ENCODE peak calls at places on chromosome 7, in ten cellular contexts. One of them, this sample, is unnamed.

GRCh38 chr7:125406111-125406510 is 476.5 kb upstream of the POT1 start:
- DNase-seq in body of pancreas: no peak
- DNase-seq in lung: no peak
- DNase-seq in fibroblast of mammary gland: no peak
- DNase-seq in hepatocyte: no peak
- DNase-seq in stomach: no peak
- DNase-seq in GM06990: no peak
- DNase-seq in OCI-LY7: no peak
- DNase-seq in AG04450: no peak
- DNase-seq in suprapubic skin: no peak
- DNase-seq in this sample: no peak

GRCh38 chr7:44058759-44059218 is 6.6 kb downstream of the PGAM2 start:
- DNase-seq in body of pancreas: no peak
- DNase-seq in lung: no peak
- DNase-seq in fibroblast of mammary gland: no peak
- DNase-seq in hepatocyte: no peak
- DNase-seq in stomach: no peak
- DNase-seq in GM06990: no peak
- DNase-seq in OCI-LY7: no peak
- DNase-seq in AG04450: no peak
- DNase-seq in suprapubic skin: peak
- DNase-seq in this sample: peak

GRCh38 chr7:7271094-7271874 is 88.9 kb downstream of the C1GALT1 start:
- DNase-seq in body of pancreas: no peak
- DNase-seq in lung: no peak
- DNase-seq in fibroblast of mammary gland: no peak
- DNase-seq in hepatocyte: no peak
- DNase-seq in stomach: no peak
- DNase-seq in GM06990: no peak
- DNase-seq in OCI-LY7: peak
- DNase-seq in AG04450: no peak
- DNase-seq in suprapubic skin: no peak
- DNase-seq in this sample: no peak

GRCh38 chr7:41711283-41712064 is 8.6 kb upstream of the INHBA start:
- DNase-seq in body of pancreas: peak
- DNase-seq in lung: peak
- DNase-seq in fibroblast of mammary gland: peak
- DNase-seq in hepatocyte: peak
- DNase-seq in stomach: peak
- DNase-seq in GM06990: no peak
- DNase-seq in OCI-LY7: peak
- DNase-seq in AG04450: no peak
- DNase-seq in suprapubic skin: no peak
- DNase-seq in this sample: peak

GRCh38 chr7:82818091-82818620 is 344.5 kb downstream of the PCLO start:
- DNase-seq in body of pancreas: no peak
- DNase-seq in lung: no peak
- DNase-seq in fibroblast of mammary gland: no peak
- DNase-seq in hepatocyte: no peak
- DNase-seq in stomach: no peak
- DNase-seq in GM06990: no peak
- DNase-seq in OCI-LY7: no peak
- DNase-seq in AG04450: no peak
- DNase-seq in suprapubic skin: no peak
- DNase-seq in this sample: no peak

GRCh38 chr7:134891262-134892001 is 94.9 kb upstream of the AGBL3 start:
- DNase-seq in body of pancreas: peak
- DNase-seq in lung: peak
- DNase-seq in fibroblast of mammary gland: peak
- DNase-seq in hepatocyte: peak
- DNase-seq in stomach: peak
- DNase-seq in GM06990: no peak
- DNase-seq in OCI-LY7: no peak
- DNase-seq in AG04450: peak
- DNase-seq in suprapubic skin: peak
- DNase-seq in this sample: peak

GRCh38 chr7:79968249-79968648 is 166.4 kb upstream of the GNAI1 start:
- DNase-seq in body of pancreas: no peak
- DNase-seq in lung: no peak
- DNase-seq in fibroblast of mammary gland: no peak
- DNase-seq in hepatocyte: no peak
- DNase-seq in stomach: no peak
- DNase-seq in GM06990: no peak
- DNase-seq in OCI-LY7: no peak
- DNase-seq in AG04450: no peak
- DNase-seq in suprapubic skin: no peak
- DNase-seq in this sample: no peak

GRCh38 chr7:75937958-75938786 is 23.2 kb downstream of the POR start:
- DNase-seq in body of pancreas: peak
- DNase-seq in lung: peak
- DNase-seq in fibroblast of mammary gland: peak
- DNase-seq in hepatocyte: peak
- DNase-seq in stomach: no peak
- DNase-seq in GM06990: no peak
- DNase-seq in OCI-LY7: no peak
- DNase-seq in AG04450: peak
- DNase-seq in suprapubic skin: peak
- DNase-seq in this sample: no peak

GRCh38 chr7:23062452-23062851 is 43.1 kb upstream of the KLHL7 start:
- DNase-seq in body of pancreas: no peak
- DNase-seq in lung: no peak
- DNase-seq in fibroblast of mammary gland: peak
- DNase-seq in hepatocyte: no peak
- DNase-seq in stomach: no peak
- DNase-seq in GM06990: no peak
- DNase-seq in OCI-LY7: no peak
- DNase-seq in AG04450: peak
- DNase-seq in suprapubic skin: no peak
- DNase-seq in this sample: no peak

GRCh38 chr7:64868469-64868868 is 34.6 kb upstream of the ZNF273 start:
- DNase-seq in body of pancreas: no peak
- DNase-seq in lung: peak
- DNase-seq in fibroblast of mammary gland: no peak
- DNase-seq in hepatocyte: peak
- DNase-seq in stomach: peak
- DNase-seq in GM06990: no peak
- DNase-seq in OCI-LY7: no peak
- DNase-seq in AG04450: no peak
- DNase-seq in suprapubic skin: no peak
- DNase-seq in this sample: no peak

GRCh38 chr7:99116151-99116550 is 27.8 kb downstream of the SMURF1 start:
- DNase-seq in body of pancreas: no peak
- DNase-seq in lung: no peak
- DNase-seq in fibroblast of mammary gland: no peak
- DNase-seq in hepatocyte: no peak
- DNase-seq in stomach: no peak
- DNase-seq in GM06990: no peak
- DNase-seq in OCI-LY7: no peak
- DNase-seq in AG04450: no peak
- DNase-seq in suprapubic skin: no peak
- DNase-seq in this sample: no peak

GRCh38 chr7:41003031-41003925 is 699.6 kb downstream of the INHBA start:
- DNase-seq in body of pancreas: no peak
- DNase-seq in lung: peak
- DNase-seq in fibroblast of mammary gland: peak
- DNase-seq in hepatocyte: peak
- DNase-seq in stomach: peak
- DNase-seq in GM06990: no peak
- DNase-seq in OCI-LY7: peak
- DNase-seq in AG04450: no peak
- DNase-seq in suprapubic skin: no peak
- DNase-seq in this sample: peak

DNA sequence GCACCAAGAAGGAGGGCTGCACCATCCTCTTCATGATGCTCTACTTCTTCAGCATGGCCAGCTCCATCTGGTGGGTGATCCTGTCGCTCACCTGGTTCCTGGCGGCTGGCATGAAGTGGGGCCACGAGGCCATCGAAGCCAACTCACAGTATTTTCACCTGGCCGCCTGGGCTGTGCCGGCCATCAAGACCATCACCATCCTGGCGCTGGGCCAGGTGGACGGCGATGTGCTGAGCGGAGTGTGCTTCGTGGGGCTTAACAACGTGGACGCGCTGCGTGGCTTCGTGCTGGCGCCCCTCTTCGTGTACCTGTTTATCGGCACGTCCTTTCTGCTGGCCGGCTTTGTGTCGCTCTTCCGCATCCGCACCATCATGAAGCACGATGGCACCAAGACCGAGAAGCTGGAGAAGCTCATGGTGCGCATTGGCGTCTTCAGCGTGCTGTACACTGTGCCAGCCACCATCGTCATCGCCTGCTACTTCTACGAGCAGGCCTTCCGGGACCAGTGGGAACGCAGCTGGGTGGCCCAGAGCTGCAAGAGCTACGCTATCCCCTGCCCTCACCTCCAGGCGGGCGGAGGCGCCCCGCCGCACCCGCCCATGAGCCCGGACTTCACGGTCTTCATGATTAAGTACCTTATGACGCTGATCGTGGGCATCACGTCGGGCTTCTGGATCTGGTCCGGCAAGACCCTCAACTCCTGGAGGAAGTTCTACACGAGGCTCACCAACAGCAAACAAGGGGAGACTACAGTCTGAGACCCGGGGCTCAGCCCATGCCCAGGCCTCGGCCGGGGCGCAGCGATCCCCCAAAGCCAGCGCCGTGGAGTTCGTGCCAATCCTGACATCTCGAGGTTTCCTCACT is 2.1 kb downstream of the FZD1 start:
- DNase-seq in body of pancreas: peak
- DNase-seq in lung: no peak
- DNase-seq in fibroblast of mammary gland: no peak
- DNase-seq in hepatocyte: peak
- DNase-seq in stomach: no peak
- DNase-seq in GM06990: peak
- DNase-seq in OCI-LY7: no peak
- DNase-seq in AG04450: no peak
- DNase-seq in suprapubic skin: peak
- DNase-seq in this sample: peak
- H3K4me3 ChIP-seq in body of pancreas: no peak
- H3K4me3 ChIP-seq in lung: peak
- H3K4me3 ChIP-seq in fibroblast of mammary gland: peak
- H3K4me3 ChIP-seq in hepatocyte: peak
- H3K4me3 ChIP-seq in stomach: peak
- H3K4me3 ChIP-seq in GM06990: no peak
- H3K4me3 ChIP-seq in OCI-LY7: no peak
- H3K4me3 ChIP-seq in AG04450: peak
- H3K4me3 ChIP-seq in suprapubic skin: peak
- H3K4me3 ChIP-seq in this sample: peak

GRCh38 chr7:117869374-117869773 is 3.9 kb downstream of the CTTNBP2 start:
- DNase-seq in body of pancreas: no peak
- DNase-seq in lung: no peak
- DNase-seq in fibroblast of mammary gland: no peak
- DNase-seq in hepatocyte: no peak
- DNase-seq in stomach: no peak
- DNase-seq in GM06990: no peak
- DNase-seq in OCI-LY7: no peak
- DNase-seq in AG04450: no peak
- DNase-seq in suprapubic skin: no peak
- DNase-seq in this sample: no peak

GRCh38 chr7:117872565-117873055 is 631 bp downstream of the CTTNBP2 start:
- DNase-seq in body of pancreas: peak
- DNase-seq in lung: no peak
- DNase-seq in fibroblast of mammary gland: no peak
- DNase-seq in hepatocyte: peak
- DNase-seq in stomach: no peak
- DNase-seq in GM06990: no peak
- DNase-seq in OCI-LY7: no peak
- DNase-seq in AG04450: no peak
- DNase-seq in suprapubic skin: peak
- DNase-seq in this sample: peak

GRCh38 chr7:117871778-117872538 is 1.3 kb downstream of the CTTNBP2 start:
- DNase-seq in body of pancreas: peak
- DNase-seq in lung: no peak
- DNase-seq in fibroblast of mammary gland: no peak
- DNase-seq in hepatocyte: peak
- DNase-seq in stomach: no peak
- DNase-seq in GM06990: no peak
- DNase-seq in OCI-LY7: no peak
- DNase-seq in AG04450: no peak
- DNase-seq in suprapubic skin: no peak
- DNase-seq in this sample: peak

GRCh38 chr7:117871401-117871777 is 1.9 kb downstream of the CTTNBP2 start:
- DNase-seq in body of pancreas: no peak
- DNase-seq in lung: no peak
- DNase-seq in fibroblast of mammary gland: no peak
- DNase-seq in hepatocyte: no peak
- DNase-seq in stomach: no peak
- DNase-seq in GM06990: no peak
- DNase-seq in OCI-LY7: no peak
- DNase-seq in AG04450: no peak
- DNase-seq in suprapubic skin: no peak
- DNase-seq in this sample: no peak

GRCh38 chr7:117870405-117870905 is 2.8 kb downstream of the CTTNBP2 start:
- DNase-seq in body of pancreas: no peak
- DNase-seq in lung: no peak
- DNase-seq in fibroblast of mammary gland: no peak
- DNase-seq in hepatocyte: no peak
- DNase-seq in stomach: no peak
- DNase-seq in GM06990: no peak
- DNase-seq in OCI-LY7: no peak
- DNase-seq in AG04450: no peak
- DNase-seq in suprapubic skin: no peak
- DNase-seq in this sample: no peak
- H3K4me3 ChIP-seq in body of pancreas: no peak
- H3K4me3 ChIP-seq in lung: no peak
- H3K4me3 ChIP-seq in fibroblast of mammary gland: no peak
- H3K4me3 ChIP-seq in hepatocyte: peak
- H3K4me3 ChIP-seq in stomach: no peak
- H3K4me3 ChIP-seq in GM06990: no peak
- H3K4me3 ChIP-seq in OCI-LY7: no peak
- H3K4me3 ChIP-seq in AG04450: peak
- H3K4me3 ChIP-seq in suprapubic skin: no peak
- H3K4me3 ChIP-seq in this sample: no peak

GRCh38 chr7:953547-954327 is 743 bp downstream of the ADAP1 start:
- DNase-seq in body of pancreas: peak
- DNase-seq in lung: peak
- DNase-seq in fibroblast of mammary gland: no peak
- DNase-seq in hepatocyte: peak
- DNase-seq in stomach: peak
- DNase-seq in GM06990: no peak
- DNase-seq in OCI-LY7: no peak
- DNase-seq in AG04450: no peak
- DNase-seq in suprapubic skin: peak
- DNase-seq in this sample: peak
- H3K4me3 ChIP-seq in body of pancreas: no peak
- H3K4me3 ChIP-seq in lung: peak
- H3K4me3 ChIP-seq in fibroblast of mammary gland: no peak
- H3K4me3 ChIP-seq in hepatocyte: peak
- H3K4me3 ChIP-seq in stomach: peak
- H3K4me3 ChIP-seq in GM06990: peak
- H3K4me3 ChIP-seq in OCI-LY7: no peak
- H3K4me3 ChIP-seq in AG04450: peak
- H3K4me3 ChIP-seq in suprapubic skin: peak
- H3K4me3 ChIP-seq in this sample: peak

DNA sequence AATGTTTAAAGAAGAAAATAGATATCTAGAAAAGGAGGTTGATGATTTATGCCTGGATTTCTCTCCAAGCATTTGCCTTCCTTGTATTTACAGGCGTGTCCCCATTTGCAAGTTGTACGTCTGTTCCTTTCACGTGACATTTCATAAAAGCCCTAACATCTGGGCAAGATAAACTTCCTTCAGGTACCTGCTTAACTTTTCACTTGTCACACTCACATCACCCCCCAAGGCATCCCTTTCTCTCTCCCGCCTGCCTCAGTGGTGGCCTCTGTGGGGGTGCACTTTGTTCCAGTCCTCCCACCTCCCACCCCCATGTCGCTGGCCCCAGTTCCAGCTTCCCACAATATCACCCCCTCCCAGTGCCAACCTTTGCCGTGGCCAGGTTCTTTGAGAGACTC is 6.7 kb downstream of the TWIST1 start:
- DNase-seq in body of pancreas: no peak
- DNase-seq in lung: no peak
- DNase-seq in fibroblast of mammary gland: peak
- DNase-seq in hepatocyte: no peak
- DNase-seq in stomach: no peak
- DNase-seq in GM06990: no peak
- DNase-seq in OCI-LY7: no peak
- DNase-seq in AG04450: no peak
- DNase-seq in suprapubic skin: no peak
- DNase-seq in this sample: peak
- H3K4me3 ChIP-seq in body of pancreas: no peak
- H3K4me3 ChIP-seq in lung: no peak
- H3K4me3 ChIP-seq in fibroblast of mammary gland: no peak
- H3K4me3 ChIP-seq in hepatocyte: no peak
- H3K4me3 ChIP-seq in stomach: no peak
- H3K4me3 ChIP-seq in GM06990: no peak
- H3K4me3 ChIP-seq in OCI-LY7: no peak
- H3K4me3 ChIP-seq in AG04450: no peak
- H3K4me3 ChIP-seq in suprapubic skin: peak
- H3K4me3 ChIP-seq in this sample: no peak

This sample was measured in H7.